ENCODE peak calls at places on chromosome 6, in four cellular contexts. One of them, this sample, is unnamed. For H3K4me1, the result is how much of the 10 kb centered on the place peaks cover.

GRCh38 chr6:107956586-107957164 is 1.3 kb downstream of the SEC63 start:
- DNase-seq in K562: no peak
- DNase-seq in H1: no peak
- DNase-seq in HepG2: no peak
- DNase-seq in this sample: peak

GRCh38 chr6:113375950-113376846 is 480.9 kb upstream of the MARCKS start:
- DNase-seq in K562: no peak
- DNase-seq in H1: no peak
- DNase-seq in HepG2: no peak
- DNase-seq in this sample: no peak

GRCh38 chr6:138440758-138441362 is 36.8 kb downstream of the HEBP2 start:
- DNase-seq in K562: no peak
- DNase-seq in H1: no peak
- DNase-seq in HepG2: no peak
- DNase-seq in this sample: no peak

GRCh38 chr6:137389150-137389664 is 105.0 kb downstream of the OLIG3 start:
- DNase-seq in K562: no peak
- DNase-seq in H1: no peak
- DNase-seq in HepG2: no peak
- DNase-seq in this sample: no peak

GRCh38 chr6:163711615-163712568 is 297.4 kb downstream of the QKI start:
- DNase-seq in K562: no peak
- DNase-seq in H1: no peak
- DNase-seq in HepG2: peak
- DNase-seq in this sample: no peak

GRCh38 chr6:10587694-10588392 is 66.7 kb downstream of the GCNT2 start:
- DNase-seq in K562: no peak
- DNase-seq in H1: no peak
- DNase-seq in HepG2: no peak
- DNase-seq in this sample: no peak

GRCh38 chr6:160030103-160030502 is 61.2 kb downstream of the IGF2R start:
- DNase-seq in K562: no peak
- DNase-seq in H1: no peak
- DNase-seq in HepG2: no peak
- DNase-seq in this sample: no peak

GRCh38 chr6:31037692-31038091 is 27.4 kb downstream of the MUC22 start:
- DNase-seq in K562: no peak
- DNase-seq in H1: no peak
- DNase-seq in HepG2: no peak
- DNase-seq in this sample: no peak

GRCh38 chr6:112037783-112038216 is 16.1 kb upstream of the CCN6 start:
- DNase-seq in K562: no peak
- DNase-seq in H1: no peak
- DNase-seq in HepG2: no peak
- DNase-seq in this sample: peak

GRCh38 chr6:70985151-70985550 is 28.3 kb upstream of the B3GAT2 start:
- DNase-seq in K562: no peak
- DNase-seq in H1: no peak
- DNase-seq in HepG2: no peak
- DNase-seq in this sample: no peak

GRCh38 chr6:105449756-105450390 is 47.0 kb upstream of the PREP start:
- DNase-seq in K562: no peak
- DNase-seq in H1: no peak
- DNase-seq in HepG2: no peak
- DNase-seq in this sample: no peak

GRCh38 chr6:44237813-44238433 is 9.0 kb upstream of the HSP90AB1 start:
- DNase-seq in K562: peak
- DNase-seq in H1: peak
- DNase-seq in HepG2: peak
- DNase-seq in this sample: peak

GRCh38 chr6:131367206-131367873 is 205.7 kb upstream of the ARG1 start:
- DNase-seq in K562: no peak
- DNase-seq in H1: no peak
- DNase-seq in HepG2: peak
- DNase-seq in this sample: no peak

GRCh38 chr6:166466178-166467122 is 83.7 kb upstream of the MPC1 start:
- DNase-seq in K562: no peak
- DNase-seq in H1: no peak
- DNase-seq in HepG2: no peak
- DNase-seq in this sample: no peak

GRCh38 chr6:34381086-34381485 is 11.4 kb downstream of the NUDT3 start:
- DNase-seq in K562: no peak
- DNase-seq in H1: no peak
- DNase-seq in HepG2: no peak
- DNase-seq in this sample: no peak

GRCh38 chr6:13926378-13926777 is 1.6 kb downstream of the RNF182 start:
- DNase-seq in K562: no peak
- DNase-seq in H1: no peak
- DNase-seq in HepG2: no peak
- DNase-seq in this sample: no peak

GRCh38 chr6:147262943-147263342 is 58.7 kb downstream of the STXBP5 start:
- DNase-seq in K562: no peak
- DNase-seq in H1: no peak
- DNase-seq in HepG2: no peak
- DNase-seq in this sample: no peak

GRCh38 chr6:128696651-128697391 is 176.4 kb upstream of the PTPRK start:
- DNase-seq in K562: no peak
- DNase-seq in H1: no peak
- DNase-seq in HepG2: no peak
- DNase-seq in this sample: peak

GRCh38 chr6:56714982-56715456 is 72.3 kb upstream of the DST start:
- DNase-seq in K562: no peak
- DNase-seq in H1: no peak
- DNase-seq in HepG2: peak
- DNase-seq in this sample: peak

GRCh38 chr6:39231844-39232243 is 2.6 kb upstream of the KCNK5 start:
- DNase-seq in K562: peak
- DNase-seq in H1: no peak
- DNase-seq in HepG2: no peak
- DNase-seq in this sample: no peak

GRCh38 chr6:15121443-15121842 is 124.4 kb upstream of the JARID2 start:
- DNase-seq in K562: no peak
- DNase-seq in H1: no peak
- DNase-seq in HepG2: no peak
- DNase-seq in this sample: no peak

GRCh38 chr6:167985205-167985604 is 12.3 kb upstream of the KIF25 start:
- DNase-seq in K562: no peak
- DNase-seq in H1: peak
- DNase-seq in HepG2: no peak
- DNase-seq in this sample: no peak

GRCh38 chr6:54876871-54877270 is 30.3 kb downstream of the FAM83B start:
- DNase-seq in K562: no peak
- DNase-seq in H1: no peak
- DNase-seq in HepG2: no peak
- DNase-seq in this sample: no peak

GRCh38 chr6:168115748-168116445 is 36.9 kb upstream of the FRMD1 start:
- DNase-seq in K562: no peak
- DNase-seq in H1: no peak
- DNase-seq in HepG2: no peak
- DNase-seq in this sample: no peak

GRCh38 chr6:118724211-118724610 is 72.8 kb upstream of the CEP85L start:
- DNase-seq in K562: no peak
- DNase-seq in H1: no peak
- DNase-seq in HepG2: no peak
- DNase-seq in this sample: no peak

GRCh38 chr6:120378582-120379220 is 955.6 kb downstream of the TBC1D32 start:
- DNase-seq in K562: peak
- DNase-seq in H1: no peak
- DNase-seq in HepG2: peak
- DNase-seq in this sample: peak

DNA sequence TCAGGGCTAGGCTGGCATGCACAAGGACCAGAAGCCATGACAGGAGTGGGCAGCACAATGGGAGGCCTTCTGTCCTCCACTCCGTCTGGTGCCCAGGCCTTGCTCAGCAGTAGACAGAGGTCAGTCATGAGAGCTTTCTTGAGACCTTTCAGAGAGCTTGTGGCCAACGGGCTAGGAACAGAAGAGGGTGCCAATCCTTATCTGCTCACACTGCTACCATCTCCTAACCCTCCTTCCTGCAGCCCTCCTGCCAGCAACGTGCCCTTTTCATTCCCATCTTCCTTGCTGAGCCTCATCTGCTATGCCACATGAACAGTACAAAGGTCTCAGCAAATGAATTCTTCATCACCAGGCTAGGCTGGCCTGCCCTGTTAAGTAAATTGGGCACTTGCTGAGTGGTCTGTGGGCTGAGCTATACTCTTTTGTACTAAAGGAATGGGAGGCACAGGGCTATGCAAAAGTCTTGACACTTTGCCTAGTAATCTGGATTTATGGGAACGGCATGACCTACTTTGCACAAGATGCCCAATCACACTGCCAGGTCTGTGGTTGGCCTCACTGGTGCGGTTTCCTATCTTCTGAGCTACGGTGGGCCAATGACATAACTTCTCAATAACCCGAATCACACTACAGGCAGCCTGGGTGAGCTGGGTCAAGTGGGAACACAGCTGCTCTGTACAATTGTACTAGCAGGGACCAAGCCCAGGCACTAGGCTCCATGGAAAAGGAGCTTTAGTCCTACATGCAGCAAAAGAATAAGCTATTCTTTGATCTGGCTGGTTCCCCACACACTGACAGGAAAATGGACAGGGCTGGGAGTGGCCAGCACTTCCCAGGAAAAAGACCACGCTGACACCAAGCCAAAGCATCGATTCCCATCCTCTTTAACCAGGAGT is 47.8 kb downstream of the ELOVL5 start:
- DNase-seq in K562: no peak
- DNase-seq in H1: no peak
- DNase-seq in HepG2: peak
- DNase-seq in this sample: no peak
- H3K4me1 ChIP-seq in K562: half or more
- H3K4me1 ChIP-seq in H1: under half
- H3K4me1 ChIP-seq in HepG2: half or more
- H3K4me1 ChIP-seq in this sample: half or more

GRCh38 chr6:2529217-2529719 is 221.5 kb downstream of the MYLK4 start:
- DNase-seq in K562: no peak
- DNase-seq in H1: no peak
- DNase-seq in HepG2: no peak
- DNase-seq in this sample: no peak
- TF ChIP-seq RNF2 in K562: no peak
- TF ChIP-seq RNF2 in H1: no peak
- TF ChIP-seq RNF2 in HepG2: no peak
- TF ChIP-seq RNF2 in this sample: no peak

DNA sequence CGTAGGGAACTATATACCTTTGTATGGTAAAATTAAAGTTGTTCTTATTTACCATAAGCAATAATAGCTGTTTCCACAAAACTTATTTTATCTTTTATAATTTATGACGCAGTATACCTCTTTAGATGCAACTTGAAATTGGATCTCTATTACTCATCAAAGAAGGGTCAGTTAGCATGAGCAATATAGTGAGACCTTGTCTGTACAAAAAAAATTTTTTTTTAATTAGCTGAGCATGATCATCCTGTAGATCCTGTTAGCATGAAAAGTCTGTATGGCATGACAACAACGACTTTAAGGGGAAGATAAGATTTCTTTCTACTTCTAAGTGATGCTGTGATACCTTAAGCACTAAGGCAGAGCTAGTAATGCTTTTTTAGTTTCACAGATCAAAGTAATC is 5.9 kb downstream of the ALDH5A1 start:
- DNase-seq in K562: no peak
- DNase-seq in H1: no peak
- DNase-seq in HepG2: no peak
- DNase-seq in this sample: no peak
- H3K4me1 ChIP-seq in K562: under half
- H3K4me1 ChIP-seq in H1: under half
- H3K4me1 ChIP-seq in HepG2: under half
- H3K4me1 ChIP-seq in this sample: under half

DNA sequence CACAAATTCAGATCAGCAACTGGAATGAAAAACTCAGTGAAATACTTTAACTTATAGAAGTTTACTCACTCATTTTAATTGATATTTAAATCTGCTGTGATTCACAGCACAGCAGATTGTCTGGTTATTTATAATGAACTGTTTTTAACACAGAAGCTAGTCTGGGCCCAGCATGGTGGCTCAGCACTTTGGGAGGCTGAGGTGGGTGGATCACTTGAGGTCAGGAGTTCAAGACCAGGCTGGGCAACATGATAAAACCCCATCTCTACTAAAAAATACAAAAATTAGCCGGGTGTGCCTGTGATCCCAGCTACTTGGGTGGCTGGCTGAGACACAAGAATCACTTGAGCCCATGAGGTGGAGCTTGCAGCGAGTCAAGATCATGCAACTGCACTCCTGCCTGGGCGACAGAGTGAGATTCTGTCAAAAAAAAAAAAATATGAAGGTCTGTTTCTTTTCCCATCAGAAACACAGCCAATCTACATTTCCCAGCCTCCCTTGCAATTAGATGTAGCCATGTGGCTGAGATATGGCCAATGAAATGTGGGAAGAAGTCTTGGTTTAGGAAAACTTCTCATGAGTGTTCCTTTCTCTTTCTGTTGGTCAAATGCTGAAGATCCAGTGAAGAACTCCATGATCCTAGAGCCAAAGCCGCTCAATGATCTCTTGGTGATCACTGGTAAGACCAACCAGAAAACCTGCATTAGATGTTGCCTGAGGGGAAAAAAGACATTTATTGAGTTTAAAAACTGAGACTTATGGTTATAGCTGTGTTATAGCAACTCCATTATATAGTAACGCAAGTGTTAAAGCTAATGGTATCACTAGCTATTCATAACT is 31.3 kb upstream of the BTN3A2 start:
- DNase-seq in K562: no peak
- DNase-seq in H1: no peak
- DNase-seq in HepG2: no peak
- DNase-seq in this sample: no peak
- TF ChIP-seq RNF2 in K562: no peak
- TF ChIP-seq RNF2 in H1: no peak
- TF ChIP-seq RNF2 in HepG2: no peak
- TF ChIP-seq RNF2 in this sample: no peak

GRCh38 chr6:36230376-36230775 is 33.8 kb downstream of the BRPF3 start:
- DNase-seq in K562: no peak
- DNase-seq in H1: no peak
- DNase-seq in HepG2: no peak
- DNase-seq in this sample: no peak

GRCh38 chr6:36229223-36229622 is 32.7 kb downstream of the BRPF3 start:
- DNase-seq in K562: no peak
- DNase-seq in H1: no peak
- DNase-seq in HepG2: no peak
- DNase-seq in this sample: no peak

GRCh38 chr6:36226648-36227047 is 30.1 kb downstream of the BRPF3 start:
- DNase-seq in K562: no peak
- DNase-seq in H1: no peak
- DNase-seq in HepG2: no peak
- DNase-seq in this sample: no peak

GRCh38 chr6:36224918-36225461 is 28.4 kb downstream of the BRPF3 start:
- DNase-seq in K562: peak
- DNase-seq in H1: no peak
- DNase-seq in HepG2: no peak
- DNase-seq in this sample: no peak

GRCh38 chr6:36227379-36228344 is 31.1 kb downstream of the BRPF3 start:
- DNase-seq in K562: peak
- DNase-seq in H1: no peak
- DNase-seq in HepG2: no peak
- DNase-seq in this sample: no peak
- H3K4me1 ChIP-seq in K562: under half
- H3K4me1 ChIP-seq in H1: under half
- H3K4me1 ChIP-seq in HepG2: under half
- H3K4me1 ChIP-seq in this sample: under half